ENCODE peak calls at places on chromosome X, in ten cellular contexts. B is stimulated activated CD4-positive, alpha-beta T cell treated with anti-CD3 and anti-CD28 coated beads, Interleukin-1b, Interleukin-23, amount 100 ng/mL, for 4 hours; I is posterior vena cava; R is NCI-H1092; F is EL; C is amygdala; A is HEK293T; X is glutamatergic neuron; M is NCI-H510A; K is mucosa of descending colon. L is an unnamed sample.

GRCh38 chrX:13103111-13103913 is 58.9 kb upstream of the FAM9C start:
- DNase-seq in M (no peak), A (no peak), C (no peak), F (no peak), B (no peak), K (no peak), R (no peak), I (no peak), X (no peak), L (no peak)

GRCh38 chrX:48025561-48025960 is 18.8 kb downstream of the SPACA5 start:
- DNase-seq in R (peak), M (peak), F (peak), A (peak), I (no peak), B (peak), C (no peak), X (peak), K (peak), L (no peak)

GRCh38 chrX:27575565-27575964 is 14.6 kb upstream of the DCAF8L2 start:
- DNase-seq in B (no peak), K (no peak), M (no peak), F (no peak), I (no peak), C (no peak), A (no peak), X (no peak), R (no peak), L (no peak)

GRCh38 chrX:101550362-101550761 is at the start of gene ARMCX1:
- DNase-seq in K (peak), X (peak), B (no peak), A (no peak), R (peak), C (peak), I (peak), M (peak), F (peak), L (peak)

GRCh38 chrX:71537743-71538142 is 4.8 kb downstream of the OGT start:
- DNase-seq in C (no peak), K (no peak), X (no peak), M (no peak), F (no peak), R (no peak), A (no peak), I (no peak), B (no peak), L (no peak)

GRCh38 chrX:94204524-94204923 is 530.5 kb downstream of the FAM133A start:
- DNase-seq in I (peak), F (no peak), B (no peak), R (no peak), X (no peak), A (peak), M (no peak), K (no peak), C (no peak), L (no peak)

GRCh38 chrX:78375894-78376293 is 48.5 kb upstream of the CYSLTR1 start:
- DNase-seq in K (no peak), C (no peak), X (no peak), M (no peak), R (no peak), A (no peak), I (no peak), F (peak), B (no peak), L (no peak)

GRCh38 chrX:20252392-20253231 is 14.1 kb downstream of the RPS6KA3 start:
- DNase-seq in X (peak), R (no peak), M (no peak), K (peak), C (no peak), A (peak), B (peak), I (peak), F (peak), L (peak)

GRCh38 chrX:17944833-17945497 is 83.9 kb upstream of the RAI2 start:
- DNase-seq in F (peak), R (peak), M (no peak), B (no peak), I (no peak), C (no peak), X (no peak), K (peak), A (peak), L (no peak)

GRCh38 chrX:12360991-12361598 is 222.8 kb downstream of the FRMPD4 start:
- DNase-seq in I (no peak), R (no peak), A (no peak), K (no peak), B (no peak), F (peak), X (no peak), M (no peak), C (no peak), L (no peak)

GRCh38 chrX:110408949-110409588 is 50.4 kb downstream of the RTL9 start:
- DNase-seq in F (no peak), C (no peak), B (no peak), I (no peak), K (no peak), X (no peak), A (no peak), M (no peak), R (no peak), L (no peak)

GRCh38 chrX:40167240-40168182 is 69.8 kb upstream of the BCOR start:
- DNase-seq in M (peak), K (peak), B (no peak), F (no peak), A (no peak), R (peak), I (peak), X (peak), C (no peak), L (no peak)

GRCh38 chrX:2680486-2681348 is 10.4 kb upstream of the CD99 start:
- DNase-seq in I (peak), X (no peak), C (no peak), M (no peak), F (no peak), A (no peak), K (no peak), R (no peak), B (no peak), L (no peak)

GRCh38 chrX:45710081-45710801 is 509.6 kb upstream of the DIPK2B start:
- DNase-seq in A (no peak), K (no peak), M (no peak), X (no peak), R (no peak), F (peak), B (peak), C (no peak), I (no peak), L (peak)

GRCh38 chrX:103918584-103919335 is 43.7 kb upstream of the TMSB15B start:
- DNase-seq in B (peak), X (peak), I (peak), A (peak), C (no peak), K (peak), M (peak), F (peak), R (peak), L (peak)

GRCh38 chrX:74422576-74423288 is 1.4 kb downstream of the SLC16A2 start:
- DNase-seq in K (peak), C (peak), I (peak), X (peak), R (peak), M (peak), A (peak), B (no peak), F (peak), L (peak)

GRCh38 chrX:1012678-1013300 is 199.7 kb downstream of the CRLF2 start:
- DNase-seq in R (no peak), K (no peak), B (no peak), C (no peak), X (no peak), M (no peak), A (no peak), I (peak), F (no peak), L (no peak)

GRCh38 chrX:150767045-150767395 is 73.8 kb downstream of the MTMR1 start:
- DNase-seq in A (no peak), K (no peak), I (no peak), B (no peak), X (no peak), C (no peak), R (no peak), F (no peak), M (no peak), L (no peak)

GRCh38 chrX:21781525-21781924 is 23.6 kb upstream of the SMPX start:
- DNase-seq in B (no peak), F (no peak), K (no peak), I (no peak), R (no peak), M (no peak), A (no peak), X (no peak), C (no peak), L (no peak)

GRCh38 chrX:47643926-47644325 is 6.4 kb downstream of the ELK1 start:
- DNase-seq in C (no peak), A (no peak), R (no peak), F (no peak), K (no peak), I (no peak), B (no peak), X (no peak), M (no peak), L (no peak)

GRCh38 chrX:136572030-136572429 is 40.0 kb downstream of the VGLL1 start:
- DNase-seq in X (no peak), A (no peak), R (no peak), M (no peak), B (no peak), K (no peak), F (no peak), C (no peak), I (no peak), L (no peak)

GRCh38 chrX:103329991-103330390 is at the start of gene TCEAL7:
- DNase-seq in M (peak), X (peak), F (peak), B (no peak), A (no peak), R (no peak), I (no peak), K (peak), C (peak), L (no peak)

GRCh38 chrX:68568136-68568535 is 69.3 kb downstream of the YIPF6 start:
- DNase-seq in C (no peak), K (no peak), I (no peak), F (no peak), M (no peak), X (no peak), B (no peak), R (no peak), A (no peak), L (no peak)